ENCODE peak calls at places on chromosomes 5 and 9, in seven cellular contexts. F is ELF-1, X is globus pallidus, E is fibroblast of pulmonary artery, H is stromal cell of bone marrow, S is NAMALWA, V is posterior vena cava. M is an unnamed sample.

GRCh38 chr5:177972613-177973012 is 23.4 kb downstream of the PROP1 start:
- DNase-seq in F (no peak), X (no peak), E (no peak), H (no peak), S (no peak), V (no peak), M (no peak)

GRCh38 chr9:119365291-119366027 is 3.8 kb downstream of the BRINP1 start:
- DNase-seq in F (peak), X (peak), E (peak), H (peak), S (peak), V (no peak), M (no peak)

GRCh38 chr5:80712914-80713313 is 58.1 kb upstream of the DHFR start:
- DNase-seq in F (no peak), X (no peak), E (no peak), H (no peak), S (no peak), V (no peak), M (no peak)

GRCh38 chr5:67639311-67639710 is 442.7 kb upstream of the CD180 start:
- DNase-seq in F (no peak), X (no peak), E (peak), H (no peak), S (no peak), V (no peak), M (no peak)

GRCh38 chr9:4117835-4118610 is 181.8 kb downstream of the GLIS3 start:
- DNase-seq in F (peak), X (no peak), E (no peak), H (no peak), S (peak), V (peak), M (no peak)

GRCh38 chr5:129506092-129506491 is 46.0 kb downstream of the ADAMTS19 start:
- DNase-seq in F (no peak), X (no peak), E (peak), H (peak), S (no peak), V (no peak), M (peak)

GRCh38 chr9:110115868-110116542 is 92.0 kb downstream of the C9orf152 start:
- DNase-seq in F (no peak), X (no peak), E (peak), H (no peak), S (no peak), V (no peak), M (peak)

GRCh38 chr5:81825237-81825636 is 74.3 kb upstream of the SSBP2 start:
- DNase-seq in F (no peak), X (no peak), E (peak), H (peak), S (peak), V (peak), M (peak)

GRCh38 chr5:123809594-123810172 is 297.7 kb downstream of the CSNK1G3 start:
- DNase-seq in F (no peak), X (no peak), E (no peak), H (no peak), S (no peak), V (no peak), M (no peak)

GRCh38 chr9:96122255-96122654 is 179.7 kb downstream of the HSD17B3 start:
- DNase-seq in F (no peak), X (no peak), E (no peak), H (no peak), S (no peak), V (no peak), M (no peak)

GRCh38 chr5:148956632-148957385 is 106.1 kb downstream of the SH3TC2 start:
- DNase-seq in F (peak), X (no peak), E (no peak), H (no peak), S (no peak), V (no peak), M (no peak)

GRCh38 chr9:129923589-129923988 is 88.3 kb downstream of the USP20 start:
- DNase-seq in F (no peak), X (no peak), E (no peak), H (no peak), S (no peak), V (no peak), M (no peak)

M was measured in skeletal muscle cell.